ENCODE peak calls at places on chromosomes 13 and 19, in four cellular contexts. V, Y, P and S are unnamed samples.

GRCh38 chr13:42110410-42111155 is 62.1 kb downstream of the DGKH start:
- DNase-seq in V (peak), Y (no peak), P (peak), S (peak)

GRCh38 chr13:40558656-40559055 is 107.8 kb downstream of the FOXO1 start:
- DNase-seq in V (no peak), Y (no peak), P (no peak), S (no peak)

GRCh38 chr13:41492432-41493267 is 35.3 kb downstream of the RGCC start:
- DNase-seq in V (no peak), Y (no peak), P (no peak), S (no peak)

GRCh38 chr13:23743269-23743668 is 145.9 kb downstream of the MIPEP start:
- DNase-seq in V (no peak), Y (no peak), P (no peak), S (no peak)

GRCh38 chr13:97125051-97125809 is 96.9 kb upstream of the MBNL2 start:
- DNase-seq in V (peak), Y (peak), P (peak), S (peak)

GRCh38 chr19:50911206-50912101 is at the start of gene KLK4:
- DNase-seq in V (no peak), Y (no peak), P (no peak), S (no peak)

GRCh38 chr19:29644179-29644578 is 21.1 kb upstream of the PLEKHF1 start:
- DNase-seq in V (no peak), Y (no peak), P (no peak), S (no peak)

GRCh38 chr13:33244907-33245287 is 40.7 kb downstream of the STARD13 start:
- DNase-seq in V (no peak), Y (no peak), P (no peak), S (no peak)

GRCh38 chr19:44737238-44738160 is 11.0 kb upstream of the BCL3 start:
- DNase-seq in V (no peak), Y (no peak), P (peak), S (peak)

GRCh38 chr13:38914070-38914469 is 76.6 kb downstream of the STOML3 start:
- DNase-seq in V (no peak), Y (peak), P (no peak), S (no peak)

GRCh38 chr13:40251343-40252032 is 415.0 kb downstream of the FOXO1 start:
- DNase-seq in V (no peak), Y (no peak), P (no peak), S (no peak)

GRCh38 chr13:73290844-73291243 is 232.0 kb downstream of the KLF5 start:
- DNase-seq in V (no peak), Y (no peak), P (no peak), S (no peak)

GRCh38 chr13:79655509-79655908 is 174.6 kb downstream of the NDFIP2 start:
- DNase-seq in V (no peak), Y (no peak), P (no peak), S (no peak)

GRCh38 chr19:6412111-6412999 is 12.3 kb downstream of the KHSRP start:
- DNase-seq in V (no peak), Y (peak), P (peak), S (peak)

GRCh38 chr13:112994781-112995355 is 25.9 kb downstream of the MCF2L start:
- DNase-seq in V (no peak), Y (no peak), P (no peak), S (no peak)

GRCh38 chr19:44141191-44142013 is at the start of gene ZNF234:
- DNase-seq in V (peak), Y (peak), P (peak), S (peak)

GRCh38 chr13:36344886-36345437 is 1.2 kb downstream of the SPART start:
- DNase-seq in V (no peak), Y (no peak), P (no peak), S (no peak)

GRCh38 chr19:51807111-51807701 is 12.2 kb downstream of the FPR3 start:
- DNase-seq in V (no peak), Y (peak), P (peak), S (peak)

GRCh38 chr19:47013041-47013517 is 6.6 kb upstream of the NPAS1 start:
- DNase-seq in V (no peak), Y (peak), P (peak), S (peak)

GRCh38 chr13:52832268-52832667 is 16.2 kb downstream of the PCDH8 start:
- DNase-seq in V (no peak), Y (no peak), P (no peak), S (no peak)

GRCh38 chr13:114319441-114319871 is 5.2 kb downstream of the CHAMP1 start:
- DNase-seq in V (no peak), Y (no peak), P (no peak), S (no peak)

GRCh38 chr13:113187905-113188595 is 20.4 kb downstream of the PCID2 start:
- DNase-seq in V (no peak), Y (no peak), P (no peak), S (no peak)

GRCh38 chr13:98299243-98299953 is 122.3 kb upstream of the RNF113B start:
- DNase-seq in V (no peak), Y (no peak), P (no peak), S (no peak)

GRCh38 chr13:42333613-42334328 is 61.8 kb downstream of the AKAP11 start:
- DNase-seq in V (no peak), Y (no peak), P (peak), S (peak)

GRCh38 chr13:111858571-111858970 is 208.4 kb upstream of the SOX1 start:
- DNase-seq in V (no peak), Y (no peak), P (no peak), S (no peak)

GRCh38 chr13:111857336-111857735 is 209.6 kb upstream of the SOX1 start:
- DNase-seq in V (no peak), Y (no peak), P (no peak), S (no peak)

GRCh38 chr13:111856571-111856970 is 210.4 kb upstream of the SOX1 start:
- DNase-seq in V (no peak), Y (no peak), P (no peak), S (no peak)

GRCh38 chr13:111859361-111860105 is 207.4 kb upstream of the SOX1 start:
- DNase-seq in V (no peak), Y (no peak), P (no peak), S (no peak)

DNA sequence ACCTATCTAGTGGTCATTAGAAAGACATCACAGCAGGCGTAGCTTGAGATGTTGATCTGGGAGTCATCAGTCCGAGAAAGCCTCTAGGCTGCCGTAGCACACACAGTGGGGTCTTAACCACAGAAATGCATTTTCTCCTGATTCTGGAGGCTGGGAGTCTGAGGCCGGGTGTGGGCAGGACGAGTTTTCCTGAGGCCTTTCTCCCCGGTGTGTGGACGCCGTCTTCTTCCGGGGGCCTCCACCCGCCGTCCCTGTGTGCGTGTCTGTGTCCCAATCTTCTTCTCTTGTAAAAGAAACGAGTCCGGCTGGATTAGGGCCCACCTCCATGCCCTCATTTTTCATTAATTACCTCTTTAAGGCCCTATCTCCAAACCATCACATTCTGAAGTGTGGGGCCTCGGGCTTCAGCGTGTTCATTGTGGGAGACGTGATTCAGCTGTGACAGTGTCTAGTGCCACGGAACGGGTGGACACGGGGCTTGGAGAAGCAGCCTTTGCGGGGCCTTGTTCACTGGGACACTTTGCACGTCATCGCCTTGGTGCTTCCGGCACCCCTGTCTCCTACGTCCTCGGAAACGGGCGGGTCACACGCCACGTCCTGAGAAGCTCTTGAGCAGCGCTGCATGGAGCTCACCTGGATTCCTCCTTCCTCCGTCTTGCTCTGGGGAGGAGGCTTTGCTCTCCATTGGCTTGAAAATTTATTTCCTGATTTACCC is 208.9 kb upstream of the SOX1 start:
- DNase-seq in V (no peak), Y (no peak), P (no peak), S (peak)
- TF ChIP-seq NR2C2 in V (no peak), Y (no peak), P (no peak), S (no peak)

GRCh38 chr19:3319643-3320353 is 46.6 kb upstream of the NFIC start:
- DNase-seq in V (no peak), Y (no peak), P (no peak), S (no peak)
- TF ChIP-seq NR2C2 in V (no peak), Y (no peak), P (no peak), S (no peak)

GRCh38 chr19:4870025-4870700 is 2.7 kb upstream of the PLIN3 start:
- DNase-seq in V (no peak), Y (no peak), P (peak), S (peak)
- TF ChIP-seq NR2C2 in V (no peak), Y (no peak), P (no peak), S (peak)

DNA sequence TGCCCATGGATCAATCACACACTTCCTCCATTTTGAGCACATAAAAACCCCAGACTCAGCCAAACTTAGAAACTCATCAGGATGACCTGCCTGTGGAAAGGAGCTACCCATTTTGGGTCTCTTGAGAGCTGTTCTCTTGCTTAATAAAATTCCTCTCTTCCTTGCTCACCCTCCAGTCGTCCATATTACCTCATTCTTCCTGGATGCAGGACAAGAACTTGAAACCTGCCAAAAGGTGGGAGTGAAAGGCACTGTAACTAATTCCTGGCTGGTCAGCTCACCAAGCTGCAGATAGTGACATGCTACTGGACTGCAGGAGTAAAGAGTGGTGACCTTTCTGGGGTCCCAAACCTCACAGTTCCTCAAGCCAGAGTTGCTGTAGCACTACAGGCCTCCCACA is 20.2 kb downstream of the LIG4 start:
- DNase-seq in V (no peak), Y (no peak), P (no peak), S (no peak)
- TF ChIP-seq NR2C2 in V (no peak), Y (no peak), P (no peak), S (no peak)

GRCh38 chr13:109088528-109088927 is 459.1 kb downstream of the MYO16 start:
- DNase-seq in V (no peak), Y (no peak), P (no peak), S (no peak)
- TF ChIP-seq NR2C2 in V (no peak), Y (no peak), P (no peak), S (no peak)

GRCh38 chr13:30481241-30481760 is 15.6 kb upstream of the HMGB1 start:
- DNase-seq in V (no peak), Y (no peak), P (no peak), S (no peak)

GRCh38 chr13:30487075-30487470 is 21.3 kb upstream of the HMGB1 start:
- DNase-seq in V (no peak), Y (no peak), P (no peak), S (no peak)

GRCh38 chr13:30486230-30487074 is 20.7 kb upstream of the HMGB1 start:
- DNase-seq in V (no peak), Y (no peak), P (no peak), S (no peak)
- TF ChIP-seq NR2C2 in V (no peak), Y (no peak), P (no peak), S (no peak)

DNA sequence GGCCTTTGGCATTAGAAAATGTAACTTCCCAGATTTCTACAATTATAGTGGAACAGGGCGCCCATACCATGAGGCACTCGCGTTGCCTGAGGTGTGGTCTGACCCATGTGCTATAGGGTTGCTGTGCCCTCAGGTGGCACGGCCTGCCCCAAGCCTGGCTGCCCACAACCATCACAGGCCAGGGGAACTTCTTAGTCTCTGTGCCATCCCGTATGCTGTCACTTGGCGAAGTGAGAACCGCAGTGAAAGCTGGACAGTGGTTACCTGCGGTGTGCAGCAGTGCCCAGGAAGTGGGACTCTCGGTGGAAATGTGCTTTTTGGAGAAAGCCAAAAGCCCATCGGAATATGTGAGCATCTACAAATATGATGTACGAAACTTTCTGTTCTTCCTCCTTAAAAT is 88.2 kb upstream of the GPR183 start:
- DNase-seq in V (no peak), Y (no peak), P (no peak), S (no peak)
- TF ChIP-seq NR2C2 in V (no peak), Y (no peak), P (no peak), S (no peak)

DNA sequence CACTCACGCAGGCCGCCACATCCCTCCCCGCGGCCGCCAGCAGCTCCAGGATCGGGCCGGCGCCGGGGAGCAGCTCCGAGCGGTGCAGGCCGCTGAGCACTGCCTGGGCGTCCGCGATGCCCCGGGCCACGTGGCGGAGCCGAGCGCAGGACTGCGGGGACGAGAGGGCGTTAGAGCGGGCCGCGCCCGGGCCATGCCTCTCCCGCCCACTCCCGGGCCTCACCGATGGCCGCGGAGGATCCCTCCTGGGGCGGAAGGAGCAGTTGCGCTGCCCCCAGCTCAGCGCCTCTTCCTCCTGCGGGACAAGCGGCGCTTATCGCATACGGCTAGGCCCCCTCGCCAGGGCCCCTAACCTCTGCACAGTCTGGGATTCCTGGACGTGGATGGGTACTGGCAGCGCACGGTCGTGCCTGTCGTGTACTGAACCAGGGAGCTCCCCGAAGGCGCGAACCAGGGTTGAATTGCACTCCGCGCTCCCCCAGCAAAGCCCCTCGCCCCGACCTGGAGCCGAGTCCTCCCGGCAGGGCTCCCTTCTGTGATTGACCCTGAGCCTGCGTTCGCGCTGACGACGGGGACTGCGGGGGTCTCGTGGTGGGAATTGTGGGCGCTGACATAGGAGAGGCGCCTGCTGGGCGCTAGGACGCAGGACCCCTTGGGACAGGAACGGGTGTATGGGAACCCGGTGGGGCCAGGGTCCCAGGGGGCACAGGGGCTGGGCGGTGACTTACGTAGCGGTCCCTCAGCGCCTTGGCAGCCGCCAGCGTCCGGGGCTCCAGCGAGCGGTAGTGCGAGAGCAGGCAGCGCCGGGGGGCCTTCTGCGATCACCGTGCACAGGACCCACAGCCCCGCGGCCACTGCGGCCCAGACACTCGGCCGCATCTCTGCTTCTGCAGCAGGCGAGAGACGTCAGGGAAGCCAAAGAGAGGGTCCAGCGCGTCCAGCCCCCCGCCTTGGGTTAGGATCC is 673 bp downstream of the IFNL4 start:
- DNase-seq in V (no peak), Y (peak), P (no peak), S (no peak)
- TF ChIP-seq NR2C2 in V (no peak), Y (no peak), P (no peak), S (no peak)

GRCh38 chr19:843180-843835 is 2.5 kb downstream of the PRTN3 start:
- DNase-seq in V (no peak), Y (peak), P (no peak), S (peak)

GRCh38 chr19:844300-844971 is 3.6 kb downstream of the PRTN3 start:
- DNase-seq in V (no peak), Y (no peak), P (no peak), S (peak)

GRCh38 chr19:839146-839872 is 1.5 kb upstream of the PRTN3 start:
- DNase-seq in V (no peak), Y (no peak), P (no peak), S (no peak)

GRCh38 chr19:843836-844299 is 3.1 kb downstream of the PRTN3 start:
- DNase-seq in V (no peak), Y (no peak), P (no peak), S (peak)

DNA sequence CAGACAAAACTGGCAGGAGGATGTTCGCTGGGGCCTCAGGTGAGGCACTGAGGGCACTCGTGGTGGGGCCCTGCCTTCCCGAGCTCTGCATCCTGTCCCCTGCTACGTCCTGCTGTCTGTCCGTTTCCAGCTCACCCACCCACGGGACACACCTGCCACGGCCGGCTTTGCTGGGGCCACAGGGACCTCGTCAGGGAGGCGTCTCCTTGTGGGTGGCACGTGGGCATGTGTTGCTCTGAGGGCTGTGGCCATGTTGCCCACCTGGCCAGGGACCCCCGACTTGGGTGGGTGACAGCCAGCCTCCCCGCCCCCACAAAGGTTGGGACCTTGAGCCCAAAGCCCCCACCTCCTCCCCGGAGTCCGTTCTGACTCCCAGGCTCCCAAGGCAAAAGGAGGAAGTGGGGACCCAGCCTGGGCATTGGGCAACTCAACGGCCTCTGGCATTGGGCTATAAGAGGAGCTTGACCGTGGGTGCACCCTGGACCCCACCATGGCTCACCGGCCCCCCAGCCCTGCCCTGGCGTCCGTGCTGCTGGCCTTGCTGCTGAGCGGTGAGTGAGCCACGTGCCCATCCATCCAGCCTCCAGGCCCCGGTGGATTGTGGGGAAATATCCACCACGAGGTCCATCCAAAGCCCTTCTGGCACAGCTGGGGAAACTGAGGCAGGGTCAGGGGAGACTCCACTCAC is at the start of gene PRTN3:
- DNase-seq in V (no peak), Y (no peak), P (no peak), S (no peak)
- TF ChIP-seq NR2C2 in V (no peak), Y (no peak), P (no peak), S (no peak)

DNA sequence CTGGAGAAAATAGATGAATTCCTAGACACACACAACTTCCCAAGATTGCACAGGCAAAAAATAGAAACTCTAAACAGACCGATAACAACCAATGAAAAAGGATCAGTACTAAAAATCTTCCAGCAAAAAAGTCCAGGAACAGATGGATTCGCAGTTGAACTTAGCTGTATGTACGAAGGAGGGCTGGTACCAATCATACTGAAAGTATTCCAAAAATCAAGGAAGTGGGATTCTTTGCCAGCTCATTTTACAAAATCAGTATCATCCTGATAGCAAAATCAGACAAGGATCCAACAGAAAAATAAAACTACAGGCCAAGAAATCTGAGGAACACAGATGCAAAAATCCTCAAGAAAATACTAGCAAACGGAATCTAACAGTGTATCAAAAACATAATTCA is 6.5 kb upstream of the LILRB2 start:
- DNase-seq in V (no peak), Y (no peak), P (no peak), S (no peak)
- TF ChIP-seq NR2C2 in V (no peak), Y (no peak), P (no peak), S (no peak)